ENCODE peak calls at places on chromosomes 3 and 15, in seven cellular contexts. N, J, X, M, U, G and B are unnamed samples.

GRCh38 chr3:13484861-13485590 is 4.9 kb downstream of the HDAC11 start:
- DNase-seq in J (no peak), N (peak), M (peak), G (no peak), X (no peak), U (no peak), B (no peak)

GRCh38 chr15:85772668-85773067 is 22.1 kb downstream of the KLHL25 start:
- DNase-seq in U (peak), N (peak), J (no peak), G (no peak), M (no peak), X (no peak), B (no peak)

GRCh38 chr3:116356056-116356455 is 89.2 kb downstream of the LSAMP start:
- DNase-seq in J (no peak), G (no peak), M (no peak), N (no peak), X (no peak), U (no peak), B (no peak)

GRCh38 chr3:165070682-165071081 is 7.6 kb downstream of the SI start:
- DNase-seq in M (no peak), G (no peak), N (no peak), X (no peak), U (no peak), J (no peak), B (no peak)

GRCh38 chr15:39785139-39785538 is 2.5 kb upstream of the FSIP1 start:
- DNase-seq in U (no peak), G (no peak), J (no peak), M (no peak), X (no peak), N (no peak), B (no peak)

GRCh38 chr3:52438104-52438376 is 6.9 kb downstream of the SEMA3G start:
- DNase-seq in G (no peak), N (no peak), J (no peak), X (no peak), U (no peak), M (no peak), B (no peak)

GRCh38 chr3:87370007-87370406 is 93.6 kb upstream of the POU1F1 start:
- DNase-seq in U (no peak), X (no peak), J (no peak), G (no peak), N (no peak), M (no peak), B (no peak)

GRCh38 chr3:134029734-134030381 is at the start of gene SLCO2A1:
- DNase-seq in U (peak), G (no peak), M (no peak), J (no peak), X (no peak), N (peak), B (no peak)

GRCh38 chr3:133944181-133944580 is 48.5 kb upstream of the RAB6B start:
- DNase-seq in M (no peak), N (no peak), G (no peak), J (no peak), X (no peak), U (no peak), B (no peak)

GRCh38 chr15:66650433-66650832 is 51.6 kb upstream of the SMAD6 start:
- DNase-seq in J (no peak), N (peak), M (no peak), U (no peak), X (no peak), G (no peak), B (no peak)

GRCh38 chr3:128267541-128267940 is 114.3 kb downstream of the EEFSEC start:
- DNase-seq in N (no peak), U (no peak), G (no peak), M (no peak), X (no peak), J (no peak), B (no peak)

GRCh38 chr3:33932010-33932764 is 133.8 kb downstream of the PDCD6IP start:
- DNase-seq in N (no peak), X (no peak), J (no peak), M (no peak), U (no peak), G (no peak), B (no peak)

GRCh38 chr3:4314688-4315087 is 11.5 kb downstream of the SETMAR start:
- DNase-seq in U (no peak), J (no peak), G (no peak), N (no peak), X (no peak), M (no peak), B (no peak)

GRCh38 chr3:121942116-121942786 is 48.0 kb downstream of the SLC15A2 start:
- DNase-seq in J (no peak), X (no peak), M (no peak), N (no peak), G (no peak), U (no peak), B (no peak)

GRCh38 chr15:40744810-40745152 is 10.3 kb downstream of the RMDN3 start:
- DNase-seq in U (no peak), J (no peak), X (no peak), N (no peak), M (no peak), G (no peak), B (no peak)

GRCh38 chr3:71517206-71517855 is 66.2 kb downstream of the FOXP1 start:
- DNase-seq in G (no peak), N (no peak), U (no peak), X (no peak), J (no peak), M (no peak), B (no peak)

GRCh38 chr3:10601131-10601856 is 95.9 kb upstream of the ATP2B2 start:
- DNase-seq in G (no peak), M (peak), X (no peak), J (no peak), N (peak), U (peak), B (no peak)